ENCODE peak calls at places on chromosomes 2 and 18, in ten cellular contexts. H is PC-3; G is activated CD8-positive, alpha-beta T cell treated with anti-CD3 and anti-CD28 coated beads for 36 hours; X is choroid plexus epithelial cell; V is heart left ventricle; E is amygdala; U is stimulated activated CD8-positive, alpha-beta memory T cell treated with anti-CD3 and anti-CD28 coated beads, Interleukin-15, amount 100 ng/mL, for 1 hour; F is retina; O is PC-9; Q is endothelial cell of umbilical vein. P is an unnamed sample.

GRCh38 chr2:102109016-102109415 is 33.5 kb upstream of the IL1R1 start:
- DNase-seq in H (no peak), G (no peak), X (peak), V (no peak), E (no peak), U (no peak), F (no peak), O (no peak), Q (no peak), P (no peak)

GRCh38 chr18:3104190-3105054 is 91.5 kb upstream of the LPIN2 start:
- DNase-seq in H (peak), G (no peak), X (peak), V (no peak), E (no peak), U (no peak), F (no peak), O (peak), Q (peak), P (no peak)

GRCh38 chr2:27627963-27628766 is 647 bp downstream of the CCDC121 start:
- DNase-seq in H (peak), G (peak), X (peak), V (no peak), E (no peak), U (no peak), F (peak), O (peak), Q (peak), P (no peak)

GRCh38 chr18:2199060-2199459 is 372.2 kb downstream of the METTL4 start:
- DNase-seq in H (no peak), G (no peak), X (no peak), V (no peak), E (no peak), U (no peak), F (no peak), O (no peak), Q (no peak), P (no peak)

GRCh38 chr2:182368446-182368845 is 58.4 kb downstream of the PDE1A start:
- DNase-seq in H (no peak), G (no peak), X (peak), V (no peak), E (no peak), U (no peak), F (no peak), O (no peak), Q (no peak), P (no peak)

GRCh38 chr2:191262436-191262835 is 17.2 kb downstream of the MYO1B start:
- DNase-seq in H (no peak), G (no peak), X (peak), V (no peak), E (no peak), U (no peak), F (no peak), O (no peak), Q (no peak), P (no peak)

GRCh38 chr2:39737661-39738060 is 41.4 kb downstream of the THUMPD2 start:
- DNase-seq in H (peak), G (no peak), X (peak), V (no peak), E (no peak), U (no peak), F (no peak), O (no peak), Q (no peak), P (no peak)

GRCh38 chr2:227256605-227257004 is 68.4 kb upstream of the MFF start:
- DNase-seq in H (no peak), G (no peak), X (no peak), V (no peak), E (no peak), U (no peak), F (no peak), O (no peak), Q (no peak), P (no peak)

GRCh38 chr2:206353685-206354084 is 79.2 kb downstream of the ZDBF2 start:
- DNase-seq in H (peak), G (no peak), X (peak), V (no peak), E (no peak), U (no peak), F (no peak), O (no peak), Q (no peak), P (no peak)

GRCh38 chr18:68288408-68288807 is 426.5 kb downstream of the TMX3 start:
- DNase-seq in H (no peak), G (no peak), X (no peak), V (no peak), E (no peak), U (no peak), F (no peak), O (no peak), Q (no peak), P (no peak)

GRCh38 chr2:184835081-184835728 is 236.9 kb downstream of the ZNF804A start:
- DNase-seq in H (no peak), G (no peak), X (peak), V (no peak), E (no peak), U (no peak), F (no peak), O (no peak), Q (no peak), P (no peak)